ENCODE peak calls at places on chromosomes 12 and 14, in nine cellular contexts. X, R, I, B, P, J, F, E and M are unnamed samples.
A peak's percentile ranks its signal among the peaks of the same experiment; 100 is the strongest.

GRCh38 chr12:118136559-118137003 is 657 bp downstream of the PEBP1 start:
- DNase-seq in J (peak; percentile 45), B (peak; percentile 30), I (no peak), X (peak; percentile 55), R (peak; percentile 68), F (peak; percentile 28), E (peak; percentile 76), P (peak; percentile 34), M (peak; percentile 62)

GRCh38 chr14:63454863-63455622 is 88.1 kb downstream of the PPP2R5E start:
- DNase-seq in I (no peak), P (peak; percentile 72), R (no peak), B (no peak), X (peak; percentile 20), J (peak; percentile 62), F (peak; percentile 56), E (no peak), M (peak; percentile 29)

GRCh38 chr12:121405211-121405610 is 5.3 kb downstream of the RNF34 start:
- DNase-seq in F (no peak), E (no peak), B (no peak), J (no peak), I (no peak), R (no peak), P (no peak), X (no peak), M (no peak)

GRCh38 chr12:51954465-51955361 is 3.2 kb downstream of the ACVR1B start:
- DNase-seq in P (no peak), F (no peak), I (no peak), E (no peak), B (no peak), X (no peak), R (no peak), J (peak; percentile 45), M (no peak)

GRCh38 chr14:29927596-29928341 is at the start of gene PRKD1:
- DNase-seq in I (peak; percentile 72), E (no peak), R (peak; percentile 87), X (peak; percentile 69), P (peak; percentile 72), F (peak; percentile 53), B (no peak), J (peak; percentile 71), M (peak; percentile 95)

GRCh38 chr12:102573237-102573636 is 92.9 kb upstream of the IGF1 start:
- DNase-seq in E (no peak), P (no peak), J (no peak), B (no peak), F (no peak), R (no peak), I (no peak), X (no peak), M (no peak)

GRCh38 chr12:48946943-48947342 is 10.3 kb downstream of the ARF3 start:
- DNase-seq in X (no peak), P (no peak), I (no peak), J (no peak), B (no peak), F (no peak), R (no peak), E (no peak), M (no peak)

GRCh38 chr12:121974026-121974985 is 47.4 kb upstream of the BCL7A start:
- DNase-seq in B (no peak), F (no peak), R (no peak), E (no peak), X (no peak), J (peak; percentile 48), P (no peak), I (peak; percentile 42), M (no peak)

GRCh38 chr14:80427101-80427500 is 215.8 kb upstream of the DIO2 start:
- DNase-seq in R (no peak), B (no peak), X (no peak), E (no peak), P (peak; percentile 72), I (no peak), F (no peak), J (peak; percentile 8), M (no peak)

GRCh38 chr14:56172074-56172473 is 53.9 kb downstream of the PELI2 start:
- DNase-seq in B (no peak), X (no peak), R (no peak), F (no peak), J (no peak), I (no peak), P (no peak), E (no peak), M (no peak)

GRCh38 chr12:6774557-6775062 is 2.3 kb downstream of the LAG3 start:
- DNase-seq in B (no peak), E (peak; percentile 89), X (no peak), R (no peak), F (no peak), I (no peak), J (no peak), P (no peak), M (no peak)

GRCh38 chr14:97625512-97625911 is 828.3 kb downstream of the VRK1 start:
- DNase-seq in I (no peak), F (no peak), E (no peak), X (no peak), P (no peak), B (no peak), J (no peak), R (no peak), M (no peak)

GRCh38 chr12:91074068-91074819 is 16.4 kb upstream of the KERA start:
- DNase-seq in I (no peak), J (peak; percentile 25), P (peak; percentile 23), E (no peak), B (no peak), F (no peak), X (no peak), R (no peak), M (peak; percentile 4)

GRCh38 chr14:105312973-105313372 is 1.6 kb upstream of the PACS2 start:
- DNase-seq in E (no peak), R (no peak), J (no peak), I (no peak), X (no peak), F (peak; percentile 94), P (no peak), B (no peak), M (no peak)

GRCh38 chr12:119642986-119643385 is 24.9 kb upstream of the PRKAB1 start:
- DNase-seq in R (peak; percentile 41), B (no peak), F (no peak), X (peak; percentile 31), I (no peak), E (no peak), P (no peak), J (no peak), M (no peak)

GRCh38 chr12:58529897-58530296 is 390.4 kb downstream of the LRIG3 start:
- DNase-seq in J (peak; percentile 97), X (no peak), I (no peak), B (no peak), F (no peak), R (no peak), E (no peak), P (peak; percentile 98), M (peak; percentile 72)

GRCh38 chr14:33714527-33715222 is 236.2 kb downstream of the EGLN3 start:
- DNase-seq in R (no peak), I (no peak), B (no peak), F (peak; percentile 19), X (no peak), J (peak; percentile 31), P (no peak), E (no peak), M (no peak)

GRCh38 chr14:92022036-92022435 is 17.8 kb downstream of the TRIP11 start:
- DNase-seq in B (no peak), X (no peak), R (no peak), F (no peak), J (no peak), E (no peak), I (no peak), P (peak; percentile 48), M (no peak)

GRCh38 chr14:79342942-79343341 is 868.4 kb downstream of the DIO2 start:
- DNase-seq in P (no peak), R (no peak), B (no peak), E (no peak), J (no peak), F (no peak), X (no peak), I (no peak), M (no peak)

GRCh38 chr12:15788266-15789214 is 648 bp downstream of the EPS8 start:
- DNase-seq in E (no peak), B (peak; percentile 25), F (peak; percentile 61), P (peak; percentile 78), R (peak; percentile 59), I (peak; percentile 42), J (peak; percentile 52), X (no peak), M (peak; percentile 41)

GRCh38 chr12:39587247-39587646 is 32.4 kb downstream of the ABCD2 start:
- DNase-seq in P (peak; percentile 53), X (no peak), R (no peak), E (no peak), J (peak; percentile 1), B (peak; percentile 42), F (no peak), I (peak; percentile 14), M (no peak)

GRCh38 chr12:114611145-114612018 is 72.6 kb downstream of the TBX3 start:
- DNase-seq in J (no peak), P (no peak), R (no peak), F (no peak), B (no peak), I (no peak), X (no peak), E (no peak), M (no peak)

GRCh38 chr12:55718020-55718419 is 2.2 kb upstream of the RDH5 start:
- DNase-seq in F (no peak), P (no peak), X (peak; percentile 1), E (no peak), R (peak; percentile 77), I (peak; percentile 56), J (no peak), B (no peak), M (no peak)

GRCh38 chr12:96422192-96422591 is 22.0 kb upstream of the CDK17 start:
- DNase-seq in F (no peak), P (peak; percentile 65), R (no peak), J (peak; percentile 79), E (no peak), X (no peak), B (no peak), I (no peak), M (no peak)

GRCh38 chr12:14884458-14884878 is 1.2 kb downstream of the MGP start:
- DNase-seq in P (peak; percentile 92), R (no peak), J (peak; percentile 61), F (peak; percentile 82), X (no peak), B (peak; percentile 85), E (peak; percentile 76), I (peak; percentile 69), M (peak; percentile 32)

GRCh38 chr12:57543666-57544065 is 3.3 kb downstream of the DCTN2 start:
- DNase-seq in F (no peak), I (no peak), J (no peak), X (no peak), B (no peak), E (no peak), R (no peak), P (no peak), M (no peak)

GRCh38 chr14:20855652-20856291 is 35.4 kb upstream of the RNASE3 start:
- DNase-seq in R (peak; percentile 85), B (peak; percentile 70), X (no peak), F (peak; percentile 93), P (peak; percentile 89), J (peak; percentile 58), E (peak; percentile 55), I (peak; percentile 20), M (peak; percentile 73)

GRCh38 chr14:96267336-96267735 is 11.3 kb downstream of the BDKRB1 start:
- DNase-seq in R (no peak), I (no peak), J (peak; percentile 82), F (no peak), B (no peak), E (no peak), X (no peak), P (peak; percentile 84), M (peak; percentile 53)

GRCh38 chr12:68264175-68264863 is 10.9 kb upstream of the IL22 start:
- DNase-seq in P (peak; percentile 78), X (no peak), I (no peak), J (no peak), E (no peak), R (no peak), F (no peak), B (no peak), M (no peak)